ENCODE peak calls at places on chromosomes 13 and 19, in ten cellular contexts. One of them, this sample, is unnamed.

GRCh38 chr19:31960474-31960873 is 384.9 kb upstream of the ZNF507 start:
- DNase-seq in stimulated activated naive CD4-positive, alpha-beta T cell treated with Interleukin-2 at 50 U/mL for 16 hours: no peak
- DNase-seq in CD4-positive, alpha-beta T cell: no peak
- DNase-seq in NCI-H69: no peak
- DNase-seq in NCI-H774: no peak
- DNase-seq in right lobe of liver: no peak
- DNase-seq in ACHN: no peak
- DNase-seq in substantia nigra: no peak
- DNase-seq in iPS-NIHi11: no peak
- DNase-seq in cardiac fibroblast: no peak
- DNase-seq in this sample: no peak

GRCh38 chr19:6663236-6664187 is 6.4 kb downstream of the TNFSF14 start:
- DNase-seq in CD4-positive, alpha-beta T cell: no peak
- DNase-seq in right lobe of liver: no peak
- DNase-seq in stimulated activated naive CD4-positive, alpha-beta T cell treated with Interleukin-2 at 50 U/mL for 16 hours: peak; percentile 58
- DNase-seq in NCI-H69: no peak
- DNase-seq in cardiac fibroblast: no peak
- DNase-seq in substantia nigra: no peak
- DNase-seq in ACHN: no peak
- DNase-seq in iPS-NIHi11: no peak
- DNase-seq in NCI-H774: no peak
- DNase-seq in this sample: no peak

GRCh38 chr19:4503224-4504170 is 14.8 kb downstream of the PLIN4 start:
- DNase-seq in iPS-NIHi11: no peak
- DNase-seq in stimulated activated naive CD4-positive, alpha-beta T cell treated with Interleukin-2 at 50 U/mL for 16 hours: no peak
- DNase-seq in NCI-H774: no peak
- DNase-seq in substantia nigra: no peak
- DNase-seq in ACHN: no peak
- DNase-seq in NCI-H69: peak; percentile 23
- DNase-seq in right lobe of liver: no peak
- DNase-seq in cardiac fibroblast: no peak
- DNase-seq in CD4-positive, alpha-beta T cell: no peak
- DNase-seq in this sample: no peak

GRCh38 chr19:33392341-33393285 is 19.1 kb downstream of the CEBPG start:
- DNase-seq in NCI-H69: peak; percentile 70
- DNase-seq in cardiac fibroblast: no peak
- DNase-seq in iPS-NIHi11: no peak
- DNase-seq in CD4-positive, alpha-beta T cell: no peak
- DNase-seq in substantia nigra: no peak
- DNase-seq in NCI-H774: no peak
- DNase-seq in right lobe of liver: peak; percentile 91
- DNase-seq in ACHN: no peak
- DNase-seq in stimulated activated naive CD4-positive, alpha-beta T cell treated with Interleukin-2 at 50 U/mL for 16 hours: no peak
- DNase-seq in this sample: no peak

GRCh38 chr13:113656831-113657671 is 947 bp downstream of the ATP4B start:
- DNase-seq in NCI-H69: peak; percentile 96
- DNase-seq in ACHN: no peak
- DNase-seq in cardiac fibroblast: no peak
- DNase-seq in iPS-NIHi11: no peak
- DNase-seq in NCI-H774: no peak
- DNase-seq in substantia nigra: no peak
- DNase-seq in stimulated activated naive CD4-positive, alpha-beta T cell treated with Interleukin-2 at 50 U/mL for 16 hours: no peak
- DNase-seq in right lobe of liver: peak; percentile 51
- DNase-seq in CD4-positive, alpha-beta T cell: no peak
- DNase-seq in this sample: no peak

GRCh38 chr19:33904681-33905080 is 108.0 kb downstream of the KCTD15 start:
- DNase-seq in cardiac fibroblast: peak; percentile 67
- DNase-seq in NCI-H69: no peak
- DNase-seq in iPS-NIHi11: peak; percentile 39
- DNase-seq in right lobe of liver: no peak
- DNase-seq in substantia nigra: no peak
- DNase-seq in NCI-H774: no peak
- DNase-seq in CD4-positive, alpha-beta T cell: no peak
- DNase-seq in stimulated activated naive CD4-positive, alpha-beta T cell treated with Interleukin-2 at 50 U/mL for 16 hours: no peak
- DNase-seq in ACHN: no peak
- DNase-seq in this sample: no peak

GRCh38 chr13:37345869-37346268 is 240.4 kb upstream of the CSNK1A1L start:
- DNase-seq in substantia nigra: no peak
- DNase-seq in CD4-positive, alpha-beta T cell: no peak
- DNase-seq in ACHN: no peak
- DNase-seq in right lobe of liver: no peak
- DNase-seq in iPS-NIHi11: no peak
- DNase-seq in NCI-H69: no peak
- DNase-seq in cardiac fibroblast: no peak
- DNase-seq in NCI-H774: no peak
- DNase-seq in stimulated activated naive CD4-positive, alpha-beta T cell treated with Interleukin-2 at 50 U/mL for 16 hours: no peak
- DNase-seq in this sample: no peak

GRCh38 chr19:17302391-17303166 is 646 bp downstream of the ABHD8 start:
- DNase-seq in NCI-H69: peak; percentile 24
- DNase-seq in CD4-positive, alpha-beta T cell: no peak
- DNase-seq in stimulated activated naive CD4-positive, alpha-beta T cell treated with Interleukin-2 at 50 U/mL for 16 hours: no peak
- DNase-seq in right lobe of liver: no peak
- DNase-seq in cardiac fibroblast: no peak
- DNase-seq in NCI-H774: no peak
- DNase-seq in iPS-NIHi11: no peak
- DNase-seq in ACHN: no peak
- DNase-seq in substantia nigra: no peak
- DNase-seq in this sample: no peak

GRCh38 chr19:48403606-48404005 is 10.1 kb downstream of the GRIN2D start:
- DNase-seq in CD4-positive, alpha-beta T cell: no peak
- DNase-seq in NCI-H774: no peak
- DNase-seq in ACHN: peak; percentile 57
- DNase-seq in iPS-NIHi11: peak; percentile 76
- DNase-seq in cardiac fibroblast: peak; percentile 75
- DNase-seq in NCI-H69: peak; percentile 77
- DNase-seq in right lobe of liver: no peak
- DNase-seq in stimulated activated naive CD4-positive, alpha-beta T cell treated with Interleukin-2 at 50 U/mL for 16 hours: peak; percentile 21
- DNase-seq in substantia nigra: peak; percentile 24
- DNase-seq in this sample: no peak

GRCh38 chr19:29854033-29854432 is 42.2 kb downstream of the CCNE1 start:
- DNase-seq in iPS-NIHi11: no peak
- DNase-seq in cardiac fibroblast: no peak
- DNase-seq in NCI-H69: no peak
- DNase-seq in stimulated activated naive CD4-positive, alpha-beta T cell treated with Interleukin-2 at 50 U/mL for 16 hours: no peak
- DNase-seq in ACHN: no peak
- DNase-seq in CD4-positive, alpha-beta T cell: no peak
- DNase-seq in right lobe of liver: peak; percentile 5
- DNase-seq in NCI-H774: no peak
- DNase-seq in substantia nigra: no peak
- DNase-seq in this sample: no peak

GRCh38 chr13:60617863-60618733 is 221.1 kb downstream of the TDRD3 start:
- DNase-seq in substantia nigra: peak; percentile 1
- DNase-seq in cardiac fibroblast: peak; percentile 56
- DNase-seq in CD4-positive, alpha-beta T cell: no peak
- DNase-seq in NCI-H774: no peak
- DNase-seq in stimulated activated naive CD4-positive, alpha-beta T cell treated with Interleukin-2 at 50 U/mL for 16 hours: no peak
- DNase-seq in iPS-NIHi11: peak; percentile 42
- DNase-seq in right lobe of liver: no peak
- DNase-seq in ACHN: peak; percentile 14
- DNase-seq in NCI-H69: peak; percentile 49
- DNase-seq in this sample: no peak

GRCh38 chr13:111341886-111342285 is 21.4 kb downstream of the TEX29 start:
- DNase-seq in substantia nigra: no peak
- DNase-seq in stimulated activated naive CD4-positive, alpha-beta T cell treated with Interleukin-2 at 50 U/mL for 16 hours: no peak
- DNase-seq in CD4-positive, alpha-beta T cell: no peak
- DNase-seq in NCI-H69: no peak
- DNase-seq in right lobe of liver: no peak
- DNase-seq in NCI-H774: no peak
- DNase-seq in cardiac fibroblast: no peak
- DNase-seq in ACHN: no peak
- DNase-seq in iPS-NIHi11: no peak
- DNase-seq in this sample: no peak

GRCh38 chr19:50679177-50680125 is 30.2 kb downstream of the C19orf81 start:
- DNase-seq in CD4-positive, alpha-beta T cell: peak; percentile 43
- DNase-seq in iPS-NIHi11: peak; percentile 90
- DNase-seq in right lobe of liver: peak; percentile 72
- DNase-seq in stimulated activated naive CD4-positive, alpha-beta T cell treated with Interleukin-2 at 50 U/mL for 16 hours: peak; percentile 64
- DNase-seq in NCI-H69: no peak
- DNase-seq in NCI-H774: peak; percentile 33
- DNase-seq in ACHN: peak; percentile 70
- DNase-seq in cardiac fibroblast: peak; percentile 73
- DNase-seq in substantia nigra: peak; percentile 73
- DNase-seq in this sample: peak; percentile 7

GRCh38 chr19:16536130-16536529 is 6.1 kb downstream of the CHERP start:
- DNase-seq in stimulated activated naive CD4-positive, alpha-beta T cell treated with Interleukin-2 at 50 U/mL for 16 hours: no peak
- DNase-seq in substantia nigra: no peak
- DNase-seq in ACHN: no peak
- DNase-seq in CD4-positive, alpha-beta T cell: no peak
- DNase-seq in cardiac fibroblast: no peak
- DNase-seq in right lobe of liver: no peak
- DNase-seq in iPS-NIHi11: peak; percentile 38
- DNase-seq in NCI-H774: no peak
- DNase-seq in NCI-H69: no peak
- DNase-seq in this sample: no peak

GRCh38 chr19:55226273-55226672 is 2.3 kb downstream of the TMEM86B start:
- DNase-seq in iPS-NIHi11: no peak
- DNase-seq in NCI-H69: no peak
- DNase-seq in cardiac fibroblast: no peak
- DNase-seq in CD4-positive, alpha-beta T cell: no peak
- DNase-seq in right lobe of liver: no peak
- DNase-seq in ACHN: no peak
- DNase-seq in stimulated activated naive CD4-positive, alpha-beta T cell treated with Interleukin-2 at 50 U/mL for 16 hours: no peak
- DNase-seq in substantia nigra: no peak
- DNase-seq in NCI-H774: no peak
- DNase-seq in this sample: no peak

GRCh38 chr13:20353973-20354372 is 121.9 kb upstream of the GJB6 start:
- DNase-seq in NCI-H774: no peak
- DNase-seq in substantia nigra: no peak
- DNase-seq in ACHN: no peak
- DNase-seq in iPS-NIHi11: no peak
- DNase-seq in NCI-H69: no peak
- DNase-seq in cardiac fibroblast: peak; percentile 46
- DNase-seq in right lobe of liver: no peak
- DNase-seq in CD4-positive, alpha-beta T cell: no peak
- DNase-seq in stimulated activated naive CD4-positive, alpha-beta T cell treated with Interleukin-2 at 50 U/mL for 16 hours: no peak
- DNase-seq in this sample: no peak

GRCh38 chr13:91313103-91313502 is 34.4 kb upstream of the MIR17HG start:
- DNase-seq in NCI-H69: peak; percentile 89
- DNase-seq in right lobe of liver: no peak
- DNase-seq in stimulated activated naive CD4-positive, alpha-beta T cell treated with Interleukin-2 at 50 U/mL for 16 hours: no peak
- DNase-seq in ACHN: peak; percentile 8
- DNase-seq in substantia nigra: no peak
- DNase-seq in NCI-H774: no peak
- DNase-seq in iPS-NIHi11: peak; percentile 16
- DNase-seq in CD4-positive, alpha-beta T cell: no peak
- DNase-seq in cardiac fibroblast: peak; percentile 38
- DNase-seq in this sample: no peak

This sample was measured in GOT3.